ENCODE peak calls at places on chromosomes 5 and 9, in four cellular contexts. L is HFFc6, Y is NCI-H510A, O is GM04504. J is an unnamed sample.

GRCh38 chr5:93145767-93146166 is 435.3 kb downstream of the NR2F1-AS1 start:
- DNase-seq in L (no peak), Y (no peak), O (no peak), J (no peak)

GRCh38 chr5:129461816-129462396 is 1.8 kb downstream of the ADAMTS19 start:
- DNase-seq in L (no peak), Y (no peak), O (no peak), J (no peak)

GRCh38 chr9:97633859-97634485 is 351 bp downstream of the NCBP1 start:
- DNase-seq in L (no peak), Y (no peak), O (no peak), J (no peak)

GRCh38 chr9:123509646-123510045 is 153.6 kb downstream of the CRB2 start:
- DNase-seq in L (no peak), Y (no peak), O (no peak), J (no peak)

GRCh38 chr5:26482817-26483375 is 555.5 kb downstream of the CDH9 start:
- DNase-seq in L (no peak), Y (peak), O (no peak), J (no peak)

GRCh38 chr5:33010851-33011250 is 299.7 kb downstream of the NPR3 start:
- DNase-seq in L (peak), Y (no peak), O (peak), J (no peak)

GRCh38 chr5:68242743-68243142 is 27.2 kb downstream of the PIK3R1 start:
- DNase-seq in L (peak), Y (no peak), O (no peak), J (no peak)

GRCh38 chr5:173155912-173156311 is 11.6 kb downstream of the BNIP1 start:
- DNase-seq in L (no peak), Y (no peak), O (no peak), J (no peak)

GRCh38 chr5:14036514-14036913 is 92.0 kb upstream of the DNAH5 start:
- DNase-seq in L (peak), Y (no peak), O (no peak), J (no peak)

GRCh38 chr5:180395540-180396274 is 42.6 kb upstream of the GFPT2 start:
- DNase-seq in L (no peak), Y (no peak), O (no peak), J (no peak)